ENCODE peak calls at places on chromosomes 12 and 14, in five cellular contexts. F is HepG2, E is upper lobe of left lung, J is K562, B is GM12878. L is an unnamed sample.

GRCh38 chr14:55589171-55589570 is 9.2 kb downstream of the KTN1 start:
- ATAC-seq in F (no peak), E (no peak), J (no peak), B (no peak), L (no peak)

GRCh38 chr14:50800032-50800431 is 30.9 kb downstream of the NIN start:
- ATAC-seq in F (no peak), E (no peak), J (no peak), B (no peak), L (no peak)

GRCh38 chr12:70637686-70638085 is 457 bp upstream of the PTPRB start:
- ATAC-seq in F (no peak), E (no peak), J (no peak), B (no peak), L (no peak)

GRCh38 chr14:99334277-99334676 is 62.3 kb upstream of the BCL11B start:
- ATAC-seq in F (no peak), E (no peak), J (no peak), B (no peak), L (no peak)

GRCh38 chr14:74964787-74965769 is 9.7 kb upstream of the PGF start:
- ATAC-seq in F (no peak), E (no peak), J (no peak), B (no peak), L (no peak)

GRCh38 chr14:64766430-64767151 is 62.4 kb downstream of the PLEKHG3 start:
- ATAC-seq in F (peak), E (no peak), J (no peak), B (no peak), L (no peak)

GRCh38 chr12:49548481-49548821 is 9.6 kb downstream of the KCNH3 start:
- ATAC-seq in F (no peak), E (no peak), J (no peak), B (no peak), L (no peak)

GRCh38 chr12:99722690-99723486 is 75.3 kb downstream of the GARIN6 start:
- ATAC-seq in F (no peak), E (no peak), J (no peak), B (no peak), L (no peak)

GRCh38 chr14:63941023-63941422 is 88.2 kb downstream of the SYNE2 start:
- ATAC-seq in F (no peak), E (no peak), J (no peak), B (no peak), L (no peak)

GRCh38 chr14:76201162-76201561 is 49.4 kb downstream of the GPATCH2L start:
- ATAC-seq in F (no peak), E (no peak), J (no peak), B (peak), L (no peak)

GRCh38 chr12:34275129-34275528 is 252.8 kb downstream of the ALG10 start:
- ATAC-seq in F (no peak), E (no peak), J (no peak), B (no peak), L (no peak)

GRCh38 chr12:12022306-12022931 is 48.3 kb upstream of the BCL2L14 start:
- ATAC-seq in F (no peak), E (no peak), J (no peak), B (no peak), L (no peak)

GRCh38 chr14:50363734-50364113 is 33.0 kb downstream of the CDKL1 start:
- ATAC-seq in F (peak), E (peak), J (peak), B (peak), L (peak)

GRCh38 chr12:7915911-7916403 is 20.0 kb downstream of the SLC2A3 start:
- ATAC-seq in F (peak), E (peak), J (no peak), B (no peak), L (no peak)

GRCh38 chr12:126915309-126915708 is 1351.7 kb upstream of the TMEM132C start:
- ATAC-seq in F (no peak), E (no peak), J (peak), B (no peak), L (no peak)

GRCh38 chr14:99603471-99603933 is 505 bp downstream of the CCDC85C start:
- ATAC-seq in F (no peak), E (no peak), J (no peak), B (no peak), L (no peak)

GRCh38 chr14:68730367-68730766 is 62.5 kb downstream of the ZFP36L1 start:
- ATAC-seq in F (no peak), E (no peak), J (no peak), B (no peak), L (no peak)
- H3K27ac ChIP-seq in F (no peak), E (no peak), J (no peak), B (no peak), L (peak)

GRCh38 chr12:96416033-96416790 is 16.0 kb upstream of the CDK17 start:
- ATAC-seq in F (no peak), E (no peak), J (no peak), B (no peak), L (no peak)

GRCh38 chr12:96414637-96415036 is 14.4 kb upstream of the CDK17 start:
- ATAC-seq in F (no peak), E (no peak), J (no peak), B (no peak), L (no peak)

GRCh38 chr12:96409734-96410133 is 9.5 kb upstream of the CDK17 start:
- ATAC-seq in F (no peak), E (no peak), J (no peak), B (no peak), L (no peak)

GRCh38 chr12:96408993-96409392 is 8.8 kb upstream of the CDK17 start:
- ATAC-seq in F (no peak), E (no peak), J (no peak), B (no peak), L (no peak)

GRCh38 chr12:96412431-96412830 is 12.2 kb upstream of the CDK17 start:
- ATAC-seq in F (no peak), E (no peak), J (no peak), B (no peak), L (no peak)
- TF ChIP-seq POLR2AphosphoS5 in F (no peak), E (no peak), J (no peak), B (no peak), L (no peak)

GRCh38 chr12:76202621-76203020 is 118.1 kb upstream of the NAP1L1 start:
- ATAC-seq in F (no peak), E (no peak), J (no peak), B (no peak), L (no peak)

GRCh38 chr12:76198839-76199238 is 114.4 kb upstream of the NAP1L1 start:
- ATAC-seq in F (no peak), E (no peak), J (no peak), B (no peak), L (no peak)

GRCh38 chr12:76199808-76200207 is 115.3 kb upstream of the NAP1L1 start:
- ATAC-seq in F (no peak), E (no peak), J (no peak), B (no peak), L (no peak)

GRCh38 chr12:76201758-76202157 is 117.3 kb upstream of the NAP1L1 start:
- ATAC-seq in F (no peak), E (no peak), J (no peak), B (no peak), L (no peak)

GRCh38 chr12:76201316-76201715 is 116.8 kb upstream of the NAP1L1 start:
- ATAC-seq in F (no peak), E (no peak), J (no peak), B (no peak), L (no peak)
- TF ChIP-seq EP300 in F (no peak), E (no peak), J (no peak), B (no peak), L (no peak)

GRCh38 chr14:104580961-104581360 is 1.4 kb downstream of the C14orf180 start:
- ATAC-seq in F (no peak), E (no peak), J (no peak), B (no peak), L (no peak)
- H3K27ac ChIP-seq in F (no peak), E (no peak), J (no peak), B (no peak), L (no peak)

DNA sequence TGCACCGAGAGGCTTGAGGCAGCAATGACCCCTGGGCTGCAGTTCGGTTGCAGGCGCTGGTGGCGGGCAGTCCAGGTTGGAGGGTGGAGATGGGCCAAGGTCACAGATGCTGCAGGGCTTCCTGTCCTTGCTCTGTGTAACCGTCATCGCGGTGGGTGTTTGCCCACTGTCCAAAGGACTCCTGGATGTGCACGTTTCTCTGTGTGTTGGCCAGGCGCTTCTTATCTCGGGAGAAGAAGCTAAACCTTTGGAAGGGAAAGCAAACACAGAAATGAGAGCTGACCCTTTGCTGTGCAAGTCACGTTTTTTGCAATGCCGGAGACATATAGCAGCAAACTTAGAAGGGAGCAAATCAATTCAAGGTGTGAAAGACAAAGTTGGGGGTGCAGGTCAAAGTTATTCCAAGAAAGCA is 14.5 kb downstream of the SNRNP35 start:
- ATAC-seq in F (peak), E (no peak), J (no peak), B (no peak), L (no peak)
- TF ChIP-seq POLR2AphosphoS5 in F (no peak), E (no peak), J (no peak), B (no peak), L (no peak)

GRCh38 chr14:24160499-24160849 is 591 bp upstream of the IRF9 start:
- ATAC-seq in F (no peak), E (no peak), J (no peak), B (no peak), L (no peak)

GRCh38 chr14:24159777-24160498 is 1.1 kb upstream of the IRF9 start:
- ATAC-seq in F (no peak), E (no peak), J (no peak), B (no peak), L (no peak)

GRCh38 chr14:24162083-24162482 is 1.0 kb downstream of the IRF9 start:
- ATAC-seq in F (no peak), E (no peak), J (no peak), B (peak), L (no peak)

GRCh38 chr14:24164591-24164991 is 3.5 kb downstream of the IRF9 start:
- ATAC-seq in F (no peak), E (no peak), J (no peak), B (no peak), L (no peak)

DNA sequence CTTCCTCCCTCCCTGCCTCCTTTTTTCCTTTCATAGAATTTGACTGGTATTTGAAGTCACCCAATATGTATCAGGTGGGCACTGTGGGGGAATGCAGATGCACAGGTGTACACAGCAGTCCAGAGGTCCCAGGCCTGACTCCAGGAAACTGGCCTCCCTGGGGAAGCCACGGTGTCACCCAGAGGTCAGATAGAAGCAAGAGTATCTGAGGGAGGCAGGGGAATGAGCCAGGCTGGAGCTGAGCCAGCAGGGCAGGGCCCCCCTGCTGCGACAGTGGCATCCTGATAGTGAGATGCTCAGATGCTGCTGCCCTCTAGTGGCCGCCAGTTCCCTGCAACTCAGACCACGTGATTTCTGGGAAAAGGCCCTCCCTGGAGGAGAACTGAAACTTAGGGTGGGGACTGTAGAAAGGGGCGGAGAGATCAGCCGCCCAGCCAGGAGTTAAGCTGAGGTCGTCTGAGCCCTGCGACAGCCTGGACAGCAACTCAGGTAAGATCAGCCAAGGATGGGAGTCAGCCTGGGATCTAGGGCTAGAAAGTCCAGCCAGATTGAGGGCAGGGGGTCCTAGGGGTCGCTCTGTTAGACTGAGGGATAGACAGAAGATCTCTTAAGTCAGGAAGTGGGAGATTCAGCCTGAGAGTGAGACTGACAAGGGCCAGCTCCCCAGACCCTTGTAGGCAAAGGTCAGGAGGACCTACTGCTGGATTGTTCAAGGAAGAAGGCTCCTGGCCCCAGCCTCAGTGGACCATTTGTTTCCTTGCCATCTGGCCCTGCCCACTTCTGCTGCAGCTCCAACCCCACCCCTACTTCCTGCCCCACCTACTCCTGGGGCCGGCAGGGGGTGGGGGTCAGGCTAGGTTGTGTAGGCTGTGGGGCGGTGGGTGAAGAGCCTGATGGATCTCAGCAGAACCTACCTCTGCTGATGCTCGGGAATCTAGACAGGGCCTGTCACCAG is at the start of gene IRF9:
- ATAC-seq in F (peak), E (peak), J (peak), B (peak), L (peak)
- TF ChIP-seq EP300 in F (peak), E (peak), J (peak), B (peak), L (no peak)

DNA sequence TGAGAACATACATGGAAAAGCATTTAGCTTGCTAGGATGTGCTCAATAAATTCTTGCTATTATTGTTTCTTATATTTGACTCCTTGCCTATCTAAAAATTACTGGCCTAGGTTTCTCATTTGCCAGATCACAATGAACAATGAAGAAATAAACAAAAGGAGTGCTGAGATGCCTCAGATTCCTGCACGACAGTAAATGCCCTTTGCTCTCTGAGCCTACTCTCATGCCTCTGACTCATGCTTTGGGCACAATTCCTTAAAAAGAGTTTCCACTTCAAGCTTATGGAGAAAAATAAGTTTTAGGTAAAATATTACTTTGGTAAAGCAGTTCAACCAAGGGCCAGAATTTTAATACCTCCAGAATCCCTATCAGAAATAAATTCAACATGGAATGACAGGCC is 30.9 kb downstream of the GRIN2B start:
- ATAC-seq in F (no peak), E (no peak), J (no peak), B (no peak), L (no peak)
- H3K27ac ChIP-seq in F (no peak), E (no peak), J (no peak), B (no peak), L (no peak)

L was measured in gastroesophageal sphincter.